ENCODE peak calls at places on chromosome 14, in five cellular contexts. U is body of pancreas, F is IMR-90, I is Panc1, M is pancreas. S is an unnamed sample.

GRCh38 chr14:60861545-60862147 is 119.2 kb downstream of the TRMT5 start:
- DNase-seq in M (no peak), U (no peak), I (no peak), F (no peak), S (peak; percentile 5)

GRCh38 chr14:21090194-21090939 is 8.1 kb downstream of the ZNF219 start:
- DNase-seq in U (peak; percentile 50), F (no peak), M (no peak), I (no peak), S (no peak)

GRCh38 chr14:46940600-46940999 is 289.0 kb upstream of the RPL10L start:
- DNase-seq in I (no peak), F (no peak), U (no peak), M (no peak), S (no peak)

GRCh38 chr14:49194067-49194466 is 392.1 kb downstream of the RPS29 start:
- DNase-seq in U (no peak), M (no peak), F (no peak), I (no peak), S (no peak)

GRCh38 chr14:76080471-76080870 is 71.3 kb upstream of the GPATCH2L start:
- DNase-seq in F (no peak), M (no peak), U (no peak), I (no peak), S (no peak)

GRCh38 chr14:98018626-98019025 is 1221.4 kb downstream of the VRK1 start:
- DNase-seq in F (no peak), M (no peak), I (no peak), U (no peak), S (no peak)

GRCh38 chr14:89240414-89240813 is 176.6 kb downstream of the FOXN3 start:
- DNase-seq in I (no peak), M (no peak), U (no peak), F (peak; percentile 87), S (no peak)

GRCh38 chr14:69644814-69645213 is 33.4 kb downstream of the SUSD6 start:
- DNase-seq in M (no peak), U (no peak), F (no peak), I (no peak), S (no peak)

GRCh38 chr14:73452341-73453191 is 5.8 kb downstream of the NUMB start:
- DNase-seq in I (no peak), U (no peak), F (peak; percentile 97), M (no peak), S (no peak)

GRCh38 chr14:75559451-75560187 is 18.8 kb upstream of the FLVCR2 start:
- DNase-seq in F (peak; percentile 30), U (peak; percentile 27), M (no peak), I (no peak), S (no peak)

GRCh38 chr14:65949711-65950516 is 536.3 kb upstream of the CCDC196 start:
- DNase-seq in F (peak; percentile 12), M (no peak), I (no peak), U (peak; percentile 70), S (no peak)

GRCh38 chr14:62179367-62180018 is 417.3 kb downstream of the SNAPC1 start:
- DNase-seq in M (peak; percentile 50), I (peak; percentile 12), U (peak; percentile 75), F (peak; percentile 91), S (peak; percentile 60)

GRCh38 chr14:79161576-79161975 is 991.4 kb downstream of the NRXN3 start:
- DNase-seq in U (peak; percentile 7), I (no peak), F (peak; percentile 56), M (no peak), S (peak; percentile 56)

GRCh38 chr14:49641697-49642129 is 6.7 kb upstream of the DNAAF2 start:
- DNase-seq in I (no peak), F (peak; percentile 48), U (peak; percentile 91), M (peak; percentile 84), S (peak; percentile 86)

GRCh38 chr14:29217813-29218450 is 451.3 kb downstream of the FOXG1 start:
- DNase-seq in F (peak; percentile 44), M (no peak), I (no peak), U (no peak), S (no peak)

GRCh38 chr14:24634158-24634557 is at the start of gene GZMB:
- DNase-seq in M (no peak), U (no peak), I (no peak), F (peak; percentile 14), S (no peak)

GRCh38 chr14:51512321-51512720 is 139.4 kb upstream of the FRMD6 start:
- DNase-seq in U (no peak), M (no peak), I (no peak), F (no peak), S (no peak)

GRCh38 chr14:41302776-41303175 is 303.9 kb upstream of the LRFN5 start:
- DNase-seq in F (no peak), I (no peak), U (no peak), M (no peak), S (no peak)

GRCh38 chr14:102279688-102280348 is 25.1 kb downstream of the MOK start:
- DNase-seq in F (peak; percentile 100), I (peak; percentile 76), M (peak; percentile 12), U (peak; percentile 29), S (peak; percentile 21)

GRCh38 chr14:27427796-27428195 is 830.0 kb upstream of the NOVA1 start:
- DNase-seq in F (no peak), M (no peak), U (no peak), I (no peak), S (no peak)

GRCh38 chr14:51219473-51220448 is 20.3 kb upstream of the TMX1 start:
- DNase-seq in U (peak; percentile 8), I (no peak), F (peak; percentile 54), M (no peak), S (no peak)

GRCh38 chr14:83713736-83714135 is 1816.2 kb upstream of the FLRT2 start:
- DNase-seq in I (no peak), F (no peak), M (no peak), U (no peak), S (no peak)

GRCh38 chr14:93133476-93133875 is 17.8 kb upstream of the ITPK1 start:
- DNase-seq in U (no peak), M (no peak), F (peak; percentile 33), I (no peak), S (no peak)

GRCh38 chr14:28661171-28661772 is 105.3 kb upstream of the FOXG1 start:
- DNase-seq in U (no peak), F (peak; percentile 28), I (no peak), M (no peak), S (no peak)

DNA sequence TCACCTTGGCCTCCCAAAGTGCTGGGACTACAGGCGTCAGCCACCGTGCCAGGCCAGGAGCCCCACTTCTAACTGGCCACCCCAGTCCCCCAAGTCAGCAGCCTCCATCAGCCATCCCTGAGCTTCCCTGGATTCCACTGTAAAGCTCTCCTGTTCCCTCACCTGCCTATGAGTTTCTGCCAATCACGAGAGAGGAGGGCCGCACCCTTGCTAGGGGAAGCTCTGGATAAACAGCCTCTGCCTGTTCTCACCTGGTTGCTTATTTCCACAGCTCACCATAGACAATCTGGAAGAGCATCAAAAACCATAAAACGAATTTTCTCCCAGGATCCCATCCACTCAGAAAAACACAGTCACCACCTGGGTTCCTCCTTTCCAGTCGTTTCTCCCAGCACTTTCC is 5.0 kb downstream of the CDCA4 start:
- DNase-seq in U (no peak), I (no peak), F (no peak), M (no peak), S (no peak)
- TF ChIP-seq CTCF in U (no peak), I (no peak), F (no peak), M (no peak), S (no peak)

GRCh38 chr14:22547309-22547947 is 41.6 kb downstream of the DAD1 start:
- DNase-seq in F (no peak), U (no peak), M (no peak), I (no peak), S (no peak)
- H3K4me3 ChIP-seq in F (no peak overlapping the region), U (no peak overlapping the region), M (no peak overlapping the region), I (no peak overlapping the region), S (no peak overlapping the region)

GRCh38 chr14:100661340-100661712 is 65.4 kb upstream of the DLK1 start:
- DNase-seq in I (no peak), F (no peak), M (no peak), U (no peak), S (no peak)
- H3K4me1 ChIP-seq in I (peaks cover 51% of the 10 kb centered on the region), F (peaks cover 12% of the 10 kb centered on the region), M (peaks cover 10% of the 10 kb centered on the region), U (peaks cover 20% of the 10 kb centered on the region), S (no peaks in the 10 kb centered on the region)

GRCh38 chr14:99793213-99794155 is at the start of gene EML1:
- DNase-seq in I (no peak), F (peak; percentile 76), M (peak; percentile 86), U (peak; percentile 92), S (peak; percentile 91)
- TF ChIP-seq CTCF in I (peak; percentile 74), F (peak; percentile 32), M (no peak), U (no peak), S (no peak)

DNA sequence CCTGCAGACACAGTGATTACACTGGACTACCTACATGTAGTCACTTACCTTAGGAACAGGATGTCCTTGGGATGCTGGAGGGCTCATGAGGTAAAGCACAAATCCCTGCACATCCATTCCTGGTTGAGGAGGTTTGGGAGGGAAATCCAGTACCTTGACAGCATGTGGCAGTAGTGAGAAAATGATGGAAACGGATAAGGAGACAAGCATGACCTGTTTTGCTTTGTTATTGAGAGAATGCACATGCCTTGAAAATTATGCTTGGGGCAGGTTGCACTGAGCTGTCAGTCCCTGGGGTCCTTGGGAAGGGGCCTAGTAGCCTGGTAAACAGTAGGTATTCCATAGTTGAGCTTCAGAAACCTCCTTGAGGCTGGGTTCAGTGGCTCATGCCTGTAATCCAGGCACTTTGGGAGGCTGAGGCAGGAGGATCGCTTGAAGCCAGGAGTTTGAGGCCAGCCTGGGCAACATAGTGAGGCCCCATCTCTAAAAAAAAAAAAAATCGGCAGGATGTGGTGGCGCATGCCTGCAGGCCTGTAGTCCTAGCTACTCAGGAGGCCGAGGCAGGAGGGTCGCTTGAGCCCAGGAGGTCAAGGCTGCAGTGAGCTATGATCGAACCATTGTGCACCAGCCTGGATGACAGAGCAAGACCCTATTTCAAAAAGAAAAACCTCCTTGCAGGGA is 2.0 kb upstream of the SLC25A29 start:
- DNase-seq in U (no peak), F (no peak), M (no peak), I (no peak), S (no peak)
- H3K4me3 ChIP-seq in U (no peak overlapping the region), F (no peak overlapping the region), M (no peak overlapping the region), I (no peak overlapping the region), S (no peak overlapping the region)

DNA sequence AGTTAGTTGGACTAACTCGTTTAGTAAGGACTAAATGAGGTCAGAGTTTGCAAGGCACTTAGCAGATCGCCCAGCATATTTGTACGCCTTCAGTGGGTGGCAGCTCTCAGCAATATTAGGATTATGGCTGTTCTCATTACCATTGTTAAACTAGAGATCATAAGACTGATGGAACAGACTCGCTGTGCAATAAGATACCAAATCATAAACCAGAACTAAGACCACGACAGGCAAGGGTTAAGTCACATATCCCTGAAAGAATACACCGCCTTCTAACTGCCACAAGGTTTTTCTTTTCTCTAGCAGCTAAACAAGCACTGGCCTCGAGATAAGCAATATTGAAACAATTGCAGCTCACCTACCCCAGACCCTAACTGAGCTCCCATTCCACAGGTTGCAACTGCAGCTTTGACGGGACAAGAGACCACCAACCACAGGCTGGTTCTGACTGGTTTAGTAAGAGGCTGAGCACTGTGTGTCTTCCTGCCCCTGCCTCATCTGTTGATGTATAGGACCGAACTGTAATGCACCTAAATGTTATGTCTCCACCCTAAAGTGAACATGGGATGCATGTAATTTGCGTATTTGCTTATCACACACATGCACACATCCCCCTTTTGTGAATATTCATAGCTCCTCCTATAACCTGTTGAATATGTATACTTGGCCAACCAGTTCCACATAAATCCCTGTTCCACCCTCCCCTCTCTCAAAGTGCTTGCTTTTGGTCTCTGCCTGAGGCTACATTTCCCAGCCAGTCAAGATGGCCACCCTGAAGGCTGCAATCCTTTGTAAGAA is 153.2 kb downstream of the CALM1 start:
- DNase-seq in M (no peak), F (no peak), I (no peak), U (no peak), S (peak; percentile 39)
- H3K4me1 ChIP-seq in M (no peaks in the 10 kb centered on the region), F (peaks cover 5% of the 10 kb centered on the region), I (no peaks in the 10 kb centered on the region), U (peaks cover 9% of the 10 kb centered on the region), S (peaks cover 15% of the 10 kb centered on the region)

GRCh38 chr14:54338696-54339317 is 58.0 kb upstream of the CDKN3 start:
- DNase-seq in I (no peak), F (peak; percentile 57), M (no peak), U (no peak), S (no peak)
- TF ChIP-seq CTCF in I (peak; percentile 59), F (peak; percentile 63), M (no peak), U (no peak), S (peak; percentile 70)

S was measured in Caco-2.